ENCODE peak calls at places on chromosomes 1 and 21, in four cellular contexts. One of them, this sample, is unnamed.
A peak's percentile ranks its signal among the peaks of the same experiment; 100 is the strongest.

GRCh38 chr1:156794506-156795373 is 21.9 kb downstream of the SH2D2A start:
- DNase-seq in H1: no peak
- DNase-seq in SK-N-SH: no peak
- DNase-seq in GM12878: no peak
- DNase-seq in this sample: no peak

GRCh38 chr1:6030144-6030543 is 15.5 kb upstream of the KCNAB2 start:
- DNase-seq in H1: no peak
- DNase-seq in GM12878: no peak
- DNase-seq in SK-N-SH: no peak
- DNase-seq in this sample: no peak

GRCh38 chr1:11078631-11079030 is 18.8 kb upstream of the SRM start:
- DNase-seq in SK-N-SH: no peak
- DNase-seq in GM12878: no peak
- DNase-seq in H1: no peak
- DNase-seq in this sample: no peak

GRCh38 chr21:30340714-30341573 is 3.5 kb upstream of the KRTAP27-1 start:
- DNase-seq in SK-N-SH: peak; percentile 22
- DNase-seq in H1: no peak
- DNase-seq in GM12878: no peak
- DNase-seq in this sample: peak; percentile 45

GRCh38 chr1:60813051-60813450 is 269.3 kb upstream of the NFIA start:
- DNase-seq in GM12878: no peak
- DNase-seq in SK-N-SH: no peak
- DNase-seq in H1: no peak
- DNase-seq in this sample: no peak

GRCh38 chr1:236608930-236609726 is 4.8 kb upstream of the HEATR1 start:
- DNase-seq in SK-N-SH: peak; percentile 66
- DNase-seq in H1: no peak
- DNase-seq in GM12878: no peak
- DNase-seq in this sample: peak; percentile 61

GRCh38 chr1:20359451-20360330 is 69.0 kb downstream of the VWA5B1 start:
- DNase-seq in H1: no peak
- DNase-seq in GM12878: no peak
- DNase-seq in SK-N-SH: no peak
- DNase-seq in this sample: no peak

GRCh38 chr1:163202833-163203451 is at the start of gene RGS5:
- DNase-seq in GM12878: no peak
- DNase-seq in H1: peak; percentile 49
- DNase-seq in SK-N-SH: peak; percentile 73
- DNase-seq in this sample: no peak

GRCh38 chr1:44610527-44611148 is 63.6 kb downstream of the TMEM53 start:
- DNase-seq in SK-N-SH: no peak
- DNase-seq in GM12878: no peak
- DNase-seq in H1: no peak
- DNase-seq in this sample: no peak

GRCh38 chr1:37288900-37289299 is 185.5 kb upstream of the ZC3H12A start:
- DNase-seq in SK-N-SH: no peak
- DNase-seq in GM12878: peak; percentile 99
- DNase-seq in H1: no peak
- DNase-seq in this sample: peak; percentile 9

GRCh38 chr21:32403201-32403701 is 9.3 kb upstream of the EVA1C start:
- DNase-seq in GM12878: peak; percentile 3
- DNase-seq in H1: no peak
- DNase-seq in SK-N-SH: peak; percentile 81
- DNase-seq in this sample: peak; percentile 86

GRCh38 chr1:225451340-225451739 is 23.5 kb upstream of the LBR start:
- DNase-seq in GM12878: no peak
- DNase-seq in SK-N-SH: no peak
- DNase-seq in H1: no peak
- DNase-seq in this sample: no peak

GRCh38 chr1:229410692-229411433 is 23.0 kb downstream of the ACTA1 start:
- DNase-seq in SK-N-SH: peak; percentile 86
- DNase-seq in H1: no peak
- DNase-seq in GM12878: no peak
- DNase-seq in this sample: peak; percentile 46

GRCh38 chr1:97174039-97174704 is 452.6 kb downstream of the PTBP2 start:
- DNase-seq in SK-N-SH: peak; percentile 4
- DNase-seq in H1: no peak
- DNase-seq in GM12878: no peak
- DNase-seq in this sample: no peak

GRCh38 chr1:213984387-213985180 is 3.2 kb upstream of the PROX1 start:
- DNase-seq in GM12878: no peak
- DNase-seq in SK-N-SH: no peak
- DNase-seq in H1: no peak
- DNase-seq in this sample: no peak

GRCh38 chr1:172005856-172006255 is 164.6 kb downstream of the DNM3 start:
- DNase-seq in GM12878: no peak
- DNase-seq in H1: no peak
- DNase-seq in SK-N-SH: no peak
- DNase-seq in this sample: no peak
- TF ChIP-seq NRF1 in GM12878: no peak
- TF ChIP-seq NRF1 in H1: no peak
- TF ChIP-seq NRF1 in SK-N-SH: no peak
- TF ChIP-seq NRF1 in this sample: no peak

GRCh38 chr1:173475564-173476196 is 1.5 kb upstream of the PRDX6 start:
- DNase-seq in GM12878: no peak
- DNase-seq in H1: no peak
- DNase-seq in SK-N-SH: peak; percentile 17
- DNase-seq in this sample: no peak

GRCh38 chr1:173476197-173476663 is 905 bp upstream of the PRDX6 start:
- DNase-seq in SK-N-SH: no peak
- DNase-seq in H1: no peak
- DNase-seq in GM12878: no peak
- DNase-seq in this sample: no peak

GRCh38 chr1:173477286-173478098 is at the start of gene PRDX6:
- DNase-seq in SK-N-SH: no peak
- DNase-seq in GM12878: no peak
- DNase-seq in H1: peak; percentile 15
- DNase-seq in this sample: no peak

GRCh38 chr1:173478099-173478555 is 992 bp downstream of the PRDX6 start:
- DNase-seq in SK-N-SH: peak; percentile 22
- DNase-seq in H1: no peak
- DNase-seq in GM12878: no peak
- DNase-seq in this sample: peak; percentile 60

DNA sequence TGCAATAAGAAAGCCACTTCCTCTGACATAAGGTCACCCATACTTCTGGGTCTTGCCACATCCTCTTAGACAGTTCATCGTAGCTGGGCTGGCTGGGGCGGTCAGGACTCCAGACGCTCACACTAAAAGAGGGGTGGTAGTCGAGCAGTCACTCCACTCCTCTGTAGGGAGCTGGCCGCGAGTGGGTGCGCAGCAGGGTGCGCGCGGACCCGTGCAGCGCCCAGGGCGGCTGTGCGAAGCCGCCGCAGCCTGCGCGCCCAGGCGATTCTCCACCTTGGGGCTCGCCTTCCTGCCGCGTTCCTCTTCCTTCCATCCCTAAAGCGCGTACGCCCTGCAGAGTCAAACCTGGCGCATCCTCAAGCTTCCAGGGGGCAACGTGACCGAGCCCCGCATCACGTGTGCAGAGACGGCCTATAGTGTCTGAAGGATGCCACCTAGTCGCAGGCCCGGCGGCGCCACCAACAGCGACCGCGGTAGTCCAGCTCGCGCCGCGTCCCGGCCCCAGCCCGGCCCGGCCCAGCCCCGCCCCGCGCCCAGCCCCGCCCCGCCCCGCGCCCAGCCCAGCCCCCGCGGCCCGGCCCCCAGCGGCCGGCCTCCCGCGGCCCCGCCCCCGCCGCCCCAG is 360 bp upstream of the PRDX6 start:
- DNase-seq in SK-N-SH: peak; percentile 97
- DNase-seq in H1: peak; percentile 88
- DNase-seq in GM12878: peak; percentile 61
- DNase-seq in this sample: peak; percentile 96
- TF ChIP-seq NRF1 in SK-N-SH: peak; percentile 51
- TF ChIP-seq NRF1 in H1: no peak
- TF ChIP-seq NRF1 in GM12878: no peak
- TF ChIP-seq NRF1 in this sample: peak; percentile 91

DNA sequence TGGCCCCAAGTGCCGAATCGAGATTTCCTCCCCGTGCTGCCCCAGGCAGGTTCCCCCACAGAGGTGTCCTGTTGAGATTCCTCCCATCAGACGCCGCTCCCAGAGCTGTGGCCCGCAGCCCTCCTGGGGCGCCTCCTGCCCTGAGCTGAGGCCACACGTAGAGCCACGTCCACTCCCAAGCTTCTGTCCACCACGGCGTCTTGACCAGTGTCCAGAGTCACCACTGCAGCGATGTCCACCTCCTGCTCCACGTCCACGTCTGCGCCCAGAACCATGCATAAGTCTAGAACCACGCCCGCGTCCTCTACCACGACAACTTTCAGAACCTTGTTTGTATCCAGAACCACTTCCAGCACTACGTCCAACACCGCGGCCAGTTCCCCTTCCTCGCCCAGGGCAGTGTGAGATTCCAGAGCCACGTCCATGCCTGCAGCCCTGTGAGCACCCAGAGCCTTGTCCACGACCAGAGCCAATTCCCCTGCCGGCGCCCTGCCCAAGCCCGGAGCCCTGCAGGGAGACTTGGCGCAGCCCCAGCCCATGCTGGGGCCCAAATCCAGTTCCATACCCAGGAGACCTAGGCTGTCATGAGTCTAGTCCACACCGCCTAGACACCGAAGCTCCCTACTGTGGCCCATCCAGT is 2.8 kb downstream of the KPRP start:
- DNase-seq in H1: no peak
- DNase-seq in SK-N-SH: no peak
- DNase-seq in GM12878: no peak
- DNase-seq in this sample: no peak
- TF ChIP-seq NRF1 in H1: no peak
- TF ChIP-seq NRF1 in SK-N-SH: no peak
- TF ChIP-seq NRF1 in GM12878: no peak
- TF ChIP-seq NRF1 in this sample: no peak

GRCh38 chr1:34320081-34320480 is 143.4 kb downstream of the C1orf94 start:
- DNase-seq in SK-N-SH: peak; percentile 23
- DNase-seq in H1: no peak
- DNase-seq in GM12878: no peak
- DNase-seq in this sample: no peak

GRCh38 chr1:34315974-34316373 is 139.3 kb downstream of the C1orf94 start:
- DNase-seq in SK-N-SH: no peak
- DNase-seq in GM12878: no peak
- DNase-seq in H1: no peak
- DNase-seq in this sample: no peak

GRCh38 chr1:34312359-34312758 is 135.7 kb downstream of the C1orf94 start:
- DNase-seq in H1: no peak
- DNase-seq in GM12878: no peak
- DNase-seq in SK-N-SH: no peak
- DNase-seq in this sample: no peak

DNA sequence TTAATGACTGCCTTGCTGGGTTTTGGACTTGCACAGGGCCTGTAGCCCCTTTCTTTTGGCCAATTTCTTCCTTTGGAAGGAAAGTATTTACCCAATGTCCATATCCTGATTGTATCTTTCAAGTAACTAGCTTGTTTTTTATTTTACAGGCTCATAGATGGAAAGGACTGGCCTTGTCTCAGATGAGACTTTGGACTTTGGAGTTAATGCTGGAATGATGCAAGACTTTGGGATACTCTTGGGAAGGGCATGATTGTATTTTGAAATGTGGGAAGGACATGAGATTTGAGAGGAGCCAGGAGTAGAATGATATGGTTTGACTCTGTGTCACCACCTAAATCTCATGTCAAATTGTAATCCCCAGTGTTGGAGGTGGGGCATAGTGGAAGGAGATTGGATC is 140.1 kb downstream of the C1orf94 start:
- DNase-seq in GM12878: no peak
- DNase-seq in H1: no peak
- DNase-seq in SK-N-SH: no peak
- DNase-seq in this sample: no peak
- TF ChIP-seq NRF1 in GM12878: no peak
- TF ChIP-seq NRF1 in H1: no peak
- TF ChIP-seq NRF1 in SK-N-SH: no peak
- TF ChIP-seq NRF1 in this sample: no peak

DNA sequence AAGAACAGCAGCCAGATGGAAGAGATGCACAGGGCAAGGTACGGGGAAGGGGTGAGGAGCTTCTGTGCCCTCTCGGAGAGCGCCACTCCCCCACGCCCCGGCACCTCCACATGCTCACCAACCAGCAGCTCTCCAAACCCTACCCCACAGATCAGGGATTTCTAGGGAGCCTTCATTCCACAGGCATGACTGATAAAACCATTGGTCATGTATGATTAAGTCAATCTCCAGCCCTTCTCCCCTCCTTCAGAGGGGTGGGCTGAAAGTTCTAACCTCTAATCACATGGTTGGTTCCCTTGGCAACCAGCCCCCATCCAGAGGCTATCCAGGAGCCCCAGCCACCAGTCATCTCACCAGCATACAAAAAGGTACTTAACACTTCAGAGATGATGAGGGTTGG is 144.7 kb downstream of the TGFBR3 start:
- DNase-seq in GM12878: no peak
- DNase-seq in H1: no peak
- DNase-seq in SK-N-SH: no peak
- DNase-seq in this sample: no peak
- TF ChIP-seq NRF1 in GM12878: no peak
- TF ChIP-seq NRF1 in H1: no peak
- TF ChIP-seq NRF1 in SK-N-SH: no peak
- TF ChIP-seq NRF1 in this sample: no peak

DNA sequence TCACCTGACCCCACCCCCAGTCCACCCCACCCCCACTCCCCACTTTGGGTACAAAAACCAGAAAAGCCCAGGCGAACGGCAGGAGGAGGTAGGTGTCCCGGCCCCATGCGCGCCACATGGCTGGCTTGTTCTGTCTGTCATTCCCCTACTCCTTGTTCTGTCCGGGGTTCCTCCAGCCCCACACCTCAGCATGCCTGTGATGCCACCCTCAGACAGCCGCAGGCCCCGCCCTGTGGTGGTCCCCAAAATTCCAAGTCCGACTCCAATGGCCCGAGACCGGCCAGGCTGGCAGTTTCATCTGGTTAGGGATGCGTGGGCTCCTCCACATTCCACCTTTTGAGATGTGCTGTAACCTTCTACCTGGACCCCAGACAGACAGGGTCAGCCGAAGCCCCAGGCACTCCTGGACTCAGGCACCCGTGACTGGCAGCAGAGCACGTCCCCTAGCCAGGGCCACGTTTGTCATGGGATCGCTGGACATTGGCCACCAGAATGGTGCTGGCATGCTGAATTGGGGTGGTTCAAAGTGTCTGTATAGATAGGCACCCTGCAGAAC is 94.4 kb downstream of the WDR4 start:
- DNase-seq in SK-N-SH: peak; percentile 32
- DNase-seq in GM12878: no peak
- DNase-seq in H1: no peak
- DNase-seq in this sample: no peak
- TF ChIP-seq NRF1 in SK-N-SH: no peak
- TF ChIP-seq NRF1 in GM12878: no peak
- TF ChIP-seq NRF1 in H1: no peak
- TF ChIP-seq NRF1 in this sample: no peak